ENCODE peak calls at places on chromosome 12, in four cellular contexts. D, E, P and J are unnamed samples.

GRCh38 chr12:19794116-19794515 is 354.8 kb downstream of the AEBP2 start:
- DNase-seq in P (no peak), E (no peak), D (peak; percentile 8), J (no peak)

GRCh38 chr12:119913931-119914330 is 36.8 kb upstream of the CIT start:
- DNase-seq in P (no peak), E (no peak), D (no peak), J (no peak)

GRCh38 chr12:9796916-9797315 is 30.4 kb upstream of the KLRF1 start:
- DNase-seq in P (no peak), D (no peak), E (no peak), J (no peak)

GRCh38 chr12:34394211-34395055 is 372.1 kb downstream of the ALG10 start:
- DNase-seq in P (peak; percentile 47), D (no peak), E (no peak), J (peak; percentile 15)

GRCh38 chr12:9319044-9319841 is 111.0 kb upstream of the PZP start:
- DNase-seq in D (no peak), E (peak; percentile 20), P (no peak), J (no peak)

GRCh38 chr12:47097276-47097896 is 17.6 kb upstream of the AMIGO2 start:
- DNase-seq in P (no peak), D (peak; percentile 28), E (no peak), J (no peak)

GRCh38 chr12:114933428-114934160 is 249.6 kb upstream of the TBX3 start:
- DNase-seq in D (peak; percentile 95), P (no peak), E (no peak), J (peak; percentile 44)

GRCh38 chr12:26226629-26227375 is 31.4 kb downstream of the SSPN start:
- DNase-seq in P (no peak), E (no peak), D (peak; percentile 31), J (peak; percentile 87)

GRCh38 chr12:131189781-131190180 is 236.1 kb downstream of the ADGRD1 start:
- DNase-seq in E (no peak), P (no peak), D (no peak), J (no peak)

GRCh38 chr12:89151536-89151935 is 200.8 kb downstream of the DUSP6 start:
- DNase-seq in E (no peak), D (no peak), P (no peak), J (no peak)

GRCh38 chr12:40253936-40254335 is 29.1 kb downstream of the LRRK2 start:
- DNase-seq in E (no peak), D (peak; percentile 73), P (no peak), J (no peak)

GRCh38 chr12:39616251-39616650 is 3.4 kb downstream of the ABCD2 start:
- DNase-seq in D (no peak), P (no peak), E (no peak), J (no peak)

GRCh38 chr12:122615780-122616179 is 87.4 kb downstream of the HCAR2 start:
- DNase-seq in E (no peak), P (no peak), D (no peak), J (no peak)

GRCh38 chr12:4269279-4269991 is 4.1 kb upstream of the CCND2 start:
- DNase-seq in P (peak; percentile 89), D (peak; percentile 49), E (peak; percentile 82), J (peak; percentile 98)

GRCh38 chr12:70787612-70788011 is 132.9 kb downstream of the PTPRR start:
- DNase-seq in E (no peak), D (no peak), P (no peak), J (no peak)

GRCh38 chr12:58670623-58671022 is 249.7 kb downstream of the LRIG3 start:
- DNase-seq in E (no peak), D (no peak), P (no peak), J (peak; percentile 57)

GRCh38 chr12:42119085-42119633 is 25.5 kb downstream of the GXYLT1 start:
- DNase-seq in P (no peak), D (peak; percentile 81), E (peak; percentile 36), J (no peak)

GRCh38 chr12:13725049-13725448 is 256.4 kb downstream of the GRIN2B start:
- DNase-seq in E (no peak), P (no peak), D (no peak), J (no peak)

DNA sequence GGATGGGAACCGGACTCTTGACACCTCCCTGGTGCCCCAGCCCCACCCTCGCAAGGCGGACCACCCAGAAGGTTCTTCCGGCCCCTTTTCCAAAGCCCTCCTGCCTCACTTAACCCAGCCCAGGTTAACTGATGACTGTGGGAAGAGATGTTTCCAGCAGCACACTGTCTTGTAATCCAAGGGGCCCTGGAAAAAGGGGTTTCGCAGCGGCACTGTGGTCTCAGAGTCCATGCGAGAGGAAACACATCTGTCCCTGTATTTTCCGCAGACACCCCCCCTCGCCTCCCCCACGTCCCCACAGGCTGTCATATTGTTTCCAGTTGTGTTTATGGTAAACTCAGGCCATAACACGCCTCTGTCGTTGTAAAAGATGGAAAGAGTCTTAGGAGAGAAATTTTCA is 22.7 kb upstream of the FZD10 start:
- DNase-seq in D (no peak), E (no peak), P (no peak), J (no peak)
- TF ChIP-seq CTCF in D (no peak), E (no peak), P (no peak), J (no peak)

GRCh38 chr12:64571346-64571745 is 38.9 kb upstream of the RASSF3 start:
- DNase-seq in D (no peak), E (peak; percentile 19), P (no peak), J (no peak)

GRCh38 chr12:64578556-64578955 is 31.7 kb upstream of the RASSF3 start:
- DNase-seq in P (no peak), D (no peak), E (no peak), J (no peak)

GRCh38 chr12:64577046-64577445 is 33.2 kb upstream of the RASSF3 start:
- DNase-seq in E (no peak), P (no peak), D (no peak), J (no peak)

GRCh38 chr12:64572241-64572640 is 38.1 kb upstream of the RASSF3 start:
- DNase-seq in D (no peak), E (no peak), P (no peak), J (no peak)

GRCh38 chr12:64574837-64575236 is 35.5 kb upstream of the RASSF3 start:
- DNase-seq in E (no peak), P (no peak), D (no peak), J (no peak)
- TF ChIP-seq CTCF in E (no peak), P (no peak), D (no peak), J (no peak)

GRCh38 chr12:51536159-51536558 is 54.9 kb upstream of the SCN8A start:
- DNase-seq in P (no peak), E (no peak), D (no peak), J (no peak)
- TF ChIP-seq CTCF in P (no peak), E (no peak), D (peak; percentile 17), J (peak; percentile 61)

GRCh38 chr12:116882742-116883141 is 1.5 kb upstream of the HRK start:
- DNase-seq in E (no peak), P (no peak), D (peak; percentile 31), J (peak; percentile 61)
- TF ChIP-seq CTCF in E (no peak), P (peak; percentile 16), D (peak; percentile 15), J (peak; percentile 59)

GRCh38 chr12:44873898-44874297 is 2.2 kb downstream of the NELL2 start:
- DNase-seq in P (no peak), D (peak; percentile 29), E (no peak), J (no peak)
- TF ChIP-seq CTCF in P (no peak), D (peak; percentile 22), E (no peak), J (peak; percentile 58)

GRCh38 chr12:82019533-82019932 is 260.4 kb upstream of the PPFIA2 start:
- DNase-seq in D (no peak), E (peak; percentile 2), P (no peak), J (peak; percentile 68)
- TF ChIP-seq CTCF in D (peak; percentile 35), E (peak; percentile 13), P (peak; percentile 33), J (peak; percentile 70)